ENCODE peak calls at places on chromosomes 7 and 10, in ten cellular contexts. Y is anterior cingulate cortex; F is heart left ventricle; B is HS-5; Q is ELR; V is fibroblast of mammary gland; G is Karpas-422; K is glutamatergic neuron; D is stimulated activated CD4-positive, alpha-beta T cell treated with anti-CD3 and anti-CD28 coated beads, Interleukin-1b, Interleukin-23, amount 100 ng/mL, for 24 hours; L is gastrocnemius medialis. I is an unnamed sample.

GRCh38 chr7:1224093-1224702 is 8.5 kb upstream of the UNCX start:
- DNase-seq in G (no peak), Q (no peak), V (no peak), F (no peak), B (no peak), L (no peak), K (peak), Y (no peak), D (no peak), I (no peak)

GRCh38 chr10:111546216-111546615 is 469.4 kb downstream of the ADRA2A start:
- DNase-seq in K (no peak), D (no peak), Q (no peak), G (no peak), B (no peak), L (no peak), V (no peak), F (no peak), Y (no peak), I (no peak)

GRCh38 chr10:65270969-65271368 is 1654.9 kb upstream of the LRRTM3 start:
- DNase-seq in F (no peak), L (no peak), B (no peak), Q (no peak), Y (no peak), D (no peak), G (no peak), K (no peak), V (no peak), I (no peak)

GRCh38 chr10:327889-328809 is 192.9 kb downstream of the ZMYND11 start:
- DNase-seq in K (no peak), B (no peak), L (no peak), V (no peak), Q (no peak), D (no peak), F (no peak), Y (no peak), G (no peak), I (no peak)

GRCh38 chr7:81209059-81209458 is 290.2 kb upstream of the SEMA3C start:
- DNase-seq in G (no peak), Q (peak), B (no peak), F (no peak), Y (no peak), L (no peak), V (peak), K (no peak), D (no peak), I (no peak)

GRCh38 chr7:43484678-43485355 is 98.1 kb upstream of the STK17A start:
- DNase-seq in K (no peak), L (no peak), B (no peak), F (no peak), Y (no peak), D (no peak), G (no peak), V (no peak), Q (no peak), I (no peak)

GRCh38 chr7:111006691-111007090 is 84.2 kb upstream of the LRRN3 start:
- DNase-seq in Q (peak), F (no peak), G (no peak), B (peak), V (no peak), L (no peak), K (no peak), Y (no peak), D (no peak), I (no peak)

GRCh38 chr10:27457261-27457945 is 46.7 kb upstream of the RAB18 start:
- DNase-seq in F (no peak), K (no peak), G (no peak), B (no peak), Y (no peak), Q (no peak), V (no peak), L (no peak), D (no peak), I (no peak)

GRCh38 chr10:65571011-65571570 is 1354.7 kb upstream of the LRRTM3 start:
- DNase-seq in Y (no peak), K (no peak), G (no peak), D (no peak), L (no peak), Q (peak), V (no peak), B (no peak), F (no peak), I (peak)

GRCh38 chr10:69048103-69048502 is 39.8 kb upstream of the SRGN start:
- DNase-seq in F (peak), K (no peak), L (peak), D (peak), Y (peak), B (no peak), Q (peak), G (no peak), V (peak), I (peak)

GRCh38 chr7:158816995-158817394 is 12.3 kb downstream of the ESYT2 start:
- DNase-seq in V (no peak), B (no peak), Q (no peak), D (no peak), K (no peak), L (no peak), Y (no peak), F (no peak), G (no peak), I (no peak)

GRCh38 chr10:115659616-115660015 is 566.5 kb downstream of the ATRNL1 start:
- DNase-seq in G (no peak), D (no peak), Y (no peak), Q (no peak), K (no peak), V (peak), B (no peak), F (no peak), L (no peak), I (peak)

GRCh38 chr7:44213206-44213871 is 12.6 kb downstream of the YKT6 start:
- DNase-seq in L (no peak), Y (no peak), K (no peak), D (no peak), B (no peak), Q (no peak), G (no peak), V (no peak), F (no peak), I (no peak)

GRCh38 chr7:3754488-3755365 is 453.7 kb downstream of the SDK1 start:
- DNase-seq in F (no peak), D (no peak), G (no peak), Q (peak), Y (peak), V (peak), L (no peak), K (no peak), B (no peak), I (peak)

GRCh38 chr7:149642579-149642978 is 130.8 kb downstream of the ZNF467 start:
- DNase-seq in V (no peak), K (no peak), F (peak), Q (no peak), L (no peak), D (no peak), Y (no peak), G (no peak), B (no peak), I (no peak)

GRCh38 chr7:41711283-41712064 is 8.6 kb upstream of the INHBA start:
- DNase-seq in L (no peak), F (no peak), Y (no peak), D (no peak), Q (peak), V (peak), G (peak), K (peak), B (no peak), I (no peak)

GRCh38 chr10:18010050-18010449 is 58.3 kb downstream of the SLC39A12 start:
- DNase-seq in K (no peak), F (no peak), G (no peak), L (no peak), D (no peak), Y (no peak), Q (peak), B (no peak), V (peak), I (peak)

GRCh38 chr10:3783313-3783689 is 1.7 kb downstream of the KLF6 start:
- DNase-seq in D (no peak), V (no peak), L (no peak), K (peak), F (peak), B (no peak), Q (peak), G (peak), Y (peak), I (no peak)

GRCh38 chr10:44295619-44296222 is 89.2 kb downstream of the CXCL12 start:
- DNase-seq in L (no peak), B (no peak), G (no peak), V (peak), Q (no peak), D (no peak), F (no peak), K (no peak), Y (no peak), I (no peak)

GRCh38 chr10:96377816-96378294 is 19.1 kb upstream of the OPALIN start:
- DNase-seq in Q (peak), K (no peak), D (no peak), B (no peak), V (peak), F (peak), G (no peak), L (no peak), Y (no peak), I (peak)

GRCh38 chr7:18574235-18574540 is 78.6 kb downstream of the HDAC9 start:
- DNase-seq in G (no peak), K (no peak), D (no peak), Q (no peak), V (no peak), F (no peak), B (no peak), L (no peak), Y (no peak), I (no peak)

GRCh38 chr10:71217266-71218045 is 5.1 kb downstream of the UNC5B start:
- DNase-seq in Q (peak), G (no peak), B (no peak), V (peak), K (peak), L (no peak), F (no peak), Y (no peak), D (no peak), I (no peak)

GRCh38 chr10:117631276-117632151 is 89.0 kb downstream of the EMX2 start:
- DNase-seq in D (no peak), B (no peak), Y (peak), K (no peak), L (peak), F (peak), G (no peak), Q (no peak), V (no peak), I (no peak)

GRCh38 chr7:50446542-50446960 is 3.6 kb downstream of the FIGNL1 start:
- DNase-seq in K (no peak), V (peak), Q (peak), F (no peak), D (no peak), B (peak), L (no peak), Y (no peak), G (no peak), I (peak)